ENCODE peak calls at places on chromosomes 12 and 14, in ten cellular contexts. F is activated T-cell treated with anti-CD3 and anti-CD28 coated beads for 1 hour; M is thyroid gland; Q is RWPE1; U is NCI-H146; C is C1 segment of cervical spinal cord; S is kidney tubule cell; P is stimulated activated CD4-positive, alpha-beta T cell treated with anti-CD3 and anti-CD28 coated beads, Interleukin-4, amount 100 ng/mL, for 4 hours; G is A549; A is DMS153. T is an unnamed sample.

GRCh38 chr12:96886998-96887677 is 19.9 kb upstream of the NEDD1 start:
- DNase-seq in G (no peak), C (peak), F (no peak), S (no peak), Q (no peak), M (peak), P (no peak), A (no peak), U (no peak), T (no peak)

GRCh38 chr12:6540181-6540877 is 6.0 kb downstream of the GAPDH start:
- DNase-seq in U (peak), F (no peak), G (peak), S (peak), Q (peak), M (peak), P (peak), C (no peak), A (peak), T (no peak)

GRCh38 chr12:53502331-53502730 is 1.2 kb downstream of the TARBP2 start:
- DNase-seq in C (no peak), Q (no peak), F (no peak), A (no peak), U (no peak), G (no peak), P (no peak), S (no peak), M (no peak), T (no peak)

GRCh38 chr12:64450711-64451486 is 1.0 kb upstream of the TBK1 start:
- DNase-seq in S (peak), U (peak), P (no peak), M (no peak), F (no peak), A (peak), Q (peak), C (no peak), G (no peak), T (no peak)

GRCh38 chr12:31224768-31225448 is 101.0 kb downstream of the SINHCAF start:
- DNase-seq in M (no peak), S (no peak), G (no peak), A (no peak), C (no peak), P (no peak), U (peak), Q (no peak), F (no peak), T (no peak)

GRCh38 chr14:103749452-103749851 is 33.8 kb downstream of the ZFYVE21 start:
- DNase-seq in F (no peak), G (no peak), M (no peak), S (no peak), U (no peak), Q (no peak), A (no peak), C (no peak), P (no peak), T (no peak)

GRCh38 chr12:59459966-59460365 is 135.9 kb upstream of the SLC16A7 start:
- DNase-seq in F (no peak), S (peak), M (no peak), P (no peak), C (no peak), Q (peak), U (no peak), A (no peak), G (no peak), T (no peak)

GRCh38 chr12:111775205-111776193 is 8.8 kb downstream of the ALDH2 start:
- DNase-seq in C (peak), A (peak), S (peak), G (peak), M (peak), Q (peak), P (no peak), U (no peak), F (no peak), T (no peak)

GRCh38 chr12:65885716-65886115 is 61.4 kb downstream of the HMGA2 start:
- DNase-seq in G (no peak), A (no peak), M (no peak), S (no peak), P (no peak), C (no peak), Q (no peak), U (no peak), F (no peak), T (no peak)

GRCh38 chr14:95238674-95239313 is 80.9 kb downstream of the CLMN start:
- DNase-seq in U (no peak), G (no peak), S (no peak), C (no peak), P (no peak), A (no peak), F (no peak), M (no peak), Q (no peak), T (no peak)

GRCh38 chr12:113055594-113056380 is 743 bp upstream of the DTX1 start:
- DNase-seq in S (no peak), F (no peak), M (no peak), U (no peak), A (no peak), Q (no peak), C (no peak), P (no peak), G (no peak), T (no peak)

GRCh38 chr12:24222968-24223367 is 273.5 kb upstream of the SOX5 start:
- DNase-seq in Q (no peak), A (no peak), C (no peak), S (peak), M (no peak), U (no peak), P (no peak), F (no peak), G (no peak), T (no peak)

GRCh38 chr14:97848351-97848980 is 1051.3 kb downstream of the VRK1 start:
- DNase-seq in P (no peak), F (no peak), Q (no peak), U (peak), C (no peak), G (no peak), A (peak), S (no peak), M (no peak), T (no peak)

GRCh38 chr14:102957222-102957621 is 34.8 kb downstream of the AMN start:
- DNase-seq in C (no peak), Q (no peak), A (no peak), S (no peak), F (no peak), U (no peak), P (no peak), M (peak), G (no peak), T (no peak)

GRCh38 chr12:69469854-69470188 is 367 bp upstream of the FRS2 start:
- DNase-seq in C (no peak), A (no peak), P (no peak), F (no peak), M (no peak), U (no peak), G (no peak), Q (no peak), S (no peak), T (no peak)

GRCh38 chr12:1099158-1099557 is 108.1 kb downstream of the ERC1 start:
- DNase-seq in A (no peak), M (no peak), P (no peak), G (no peak), U (no peak), F (no peak), C (no peak), Q (no peak), S (no peak), T (no peak)

GRCh38 chr12:26046886-26047285 is 78.0 kb downstream of the BHLHE41 start:
- DNase-seq in A (no peak), F (no peak), C (no peak), P (no peak), Q (no peak), U (no peak), G (no peak), S (no peak), M (no peak), T (no peak)

GRCh38 chr12:122669397-122670070 is 33.6 kb downstream of the HCAR2 start:
- DNase-seq in M (peak), U (no peak), P (no peak), C (no peak), S (peak), F (no peak), A (no peak), G (peak), Q (no peak), T (no peak)

T was measured in NCI-H2081 treated with DMSO at 0.1 percent for 48 hours.